ENCODE peak calls at places on chromosomes 13 and 19, in five cellular contexts. H is stomach, F is ovary, S is tibial nerve, K is sigmoid colon. E is an unnamed sample.
A peak's percentile ranks its signal among the peaks of the same experiment; 100 is the strongest.

GRCh38 chr13:30382836-30383525 is 39.3 kb upstream of the UBE2L5 start:
- DNase-seq in H (no peak), F (no peak), S (no peak), K (no peak), E (no peak)

GRCh38 chr13:37791699-37792098 is 77.9 kb downstream of the TRPC4 start:
- DNase-seq in H (no peak), F (no peak), S (no peak), K (no peak), E (no peak)

GRCh38 chr13:112768795-112769411 is 79.1 kb downstream of the ATP11A start:
- DNase-seq in H (peak; percentile 64), F (no peak), S (no peak), K (no peak), E (no peak)

GRCh38 chr13:50124536-50125305 is 109.5 kb downstream of the KCNRG start:
- DNase-seq in H (peak; percentile 97), F (peak; percentile 98), S (peak; percentile 94), K (peak; percentile 100), E (peak; percentile 37)

GRCh38 chr19:54893406-54893805 is 12.5 kb upstream of the NCR1 start:
- DNase-seq in H (no peak), F (no peak), S (no peak), K (no peak), E (no peak)

GRCh38 chr19:6725513-6726231 is 5.2 kb upstream of the C3 start:
- DNase-seq in H (no peak), F (no peak), S (no peak), K (no peak), E (no peak)

GRCh38 chr19:33493401-33494275 is 28.0 kb downstream of the PEPD start:
- DNase-seq in H (no peak), F (no peak), S (no peak), K (peak; percentile 56), E (no peak)

GRCh38 chr19:54425382-54425723 is 10.1 kb downstream of the TTYH1 start:
- DNase-seq in H (no peak), F (no peak), S (no peak), K (no peak), E (no peak)

GRCh38 chr19:926595-927043 is 784 bp downstream of the ARID3A start:
- DNase-seq in H (peak; percentile 67), F (peak; percentile 70), S (no peak), K (no peak), E (peak; percentile 57)

GRCh38 chr19:43525836-43526771 is 897 bp downstream of the ETHE1 start:
- DNase-seq in H (peak; percentile 38), F (peak; percentile 42), S (no peak), K (no peak), E (peak; percentile 18)

GRCh38 chr13:51315658-51316057 is 23.8 kb upstream of the SERPINE3 start:
- DNase-seq in H (no peak), F (no peak), S (no peak), K (no peak), E (no peak)

GRCh38 chr13:51313619-51314018 is 25.9 kb upstream of the SERPINE3 start:
- DNase-seq in H (no peak), F (no peak), S (no peak), K (no peak), E (no peak)

GRCh38 chr13:51311957-51312520 is 27.5 kb upstream of the SERPINE3 start:
- DNase-seq in H (no peak), F (no peak), S (no peak), K (no peak), E (no peak)

GRCh38 chr13:51305558-51305957 is 33.9 kb upstream of the SERPINE3 start:
- DNase-seq in H (no peak), F (no peak), S (no peak), K (no peak), E (no peak)

DNA sequence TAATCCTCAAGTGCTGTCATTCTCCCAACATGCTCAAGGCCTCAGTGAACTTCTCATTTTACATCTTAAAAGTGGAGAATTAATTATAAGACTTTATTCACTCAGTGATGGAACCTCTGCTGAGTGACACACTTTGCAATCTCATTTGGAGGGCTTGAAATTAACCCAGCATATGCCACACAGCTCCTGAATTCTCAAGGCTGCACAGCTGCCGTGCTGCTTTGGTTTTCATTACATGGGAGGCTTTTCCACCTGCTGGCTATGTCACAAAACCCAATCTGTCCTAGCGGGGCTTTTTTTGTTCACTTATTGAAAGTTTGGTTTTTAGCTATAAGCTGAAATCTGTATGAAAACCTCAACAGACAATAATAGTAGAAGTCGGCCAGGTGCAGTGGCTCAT is 28.2 kb upstream of the SERPINE3 start:
- DNase-seq in H (no peak), F (no peak), S (no peak), K (no peak), E (no peak)
- TF ChIP-seq EP300 in H (no peak), F (no peak), S (no peak), K (no peak), E (no peak)

DNA sequence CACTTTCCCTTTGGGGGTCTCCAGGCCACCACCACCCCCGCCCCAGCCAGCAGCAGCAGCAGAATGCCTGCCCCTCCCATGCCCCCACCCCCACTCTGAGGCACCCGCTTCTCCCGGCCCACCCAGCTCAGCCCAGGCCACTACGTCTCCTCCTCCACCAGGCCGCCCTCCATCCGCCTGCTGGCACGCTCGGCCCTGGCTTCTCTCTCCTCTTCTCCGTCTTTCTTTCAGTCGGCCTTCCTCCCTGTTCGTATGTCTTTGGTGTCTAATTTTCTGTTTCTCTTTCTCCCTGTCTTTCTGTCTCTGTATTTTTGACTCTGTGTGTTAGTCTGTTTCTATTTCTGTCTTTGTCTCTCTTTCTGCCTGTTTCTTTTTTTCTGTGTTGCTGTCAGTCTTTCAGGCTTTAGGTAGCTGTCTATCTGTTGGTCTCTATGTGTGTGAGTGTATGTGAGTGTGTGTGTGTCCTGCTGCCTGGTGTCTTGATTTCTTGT is at the start of gene LGI4:
- DNase-seq in H (no peak), F (no peak), S (no peak), K (no peak), E (no peak)
- H3K27ac ChIP-seq in H (peak within 1 kb of the TSS; percentile 51), F (peak within 1 kb of the TSS; percentile 78), S (peak within 1 kb of the TSS; percentile 96), K (peak within 1 kb of the TSS; percentile 84), E (no peak within 1 kb of the TSS)

GRCh38 chr13:77406644-77407440 is 79.9 kb upstream of the MYCBP2 start:
- DNase-seq in H (no peak), F (no peak), S (no peak), K (no peak), E (no peak)
- TF ChIP-seq EP300 in H (no peak), F (no peak), S (no peak), K (no peak), E (no peak)

GRCh38 chr19:4375620-4376228 is 24.6 kb downstream of the SH3GL1 start:
- DNase-seq in H (no peak), F (peak; percentile 57), S (no peak), K (peak; percentile 69), E (peak; percentile 95)
- H3K27ac ChIP-seq in H (peak overlapping the region; percentile 88), F (peak overlapping the region; percentile 51), S (peak overlapping the region; percentile 92), K (peak overlapping the region; percentile 83), E (peak overlapping the region; percentile 99)

GRCh38 chr13:52162279-52163101 is 3.1 kb upstream of the NEK3 start:
- DNase-seq in H (no peak), F (no peak), S (no peak), K (no peak), E (peak; percentile 11)
- TF ChIP-seq EP300 in H (no peak), F (no peak), S (no peak), K (no peak), E (no peak)

GRCh38 chr19:35935911-35936737 is at the start of gene LRFN3:
- DNase-seq in H (peak; percentile 81), F (peak; percentile 77), S (peak; percentile 38), K (peak; percentile 87), E (peak; percentile 62)

GRCh38 chr19:35937345-35938281 is 1.4 kb downstream of the LRFN3 start:
- DNase-seq in H (no peak), F (no peak), S (no peak), K (no peak), E (no peak)

GRCh38 chr19:35938282-35939224 is 2.4 kb downstream of the LRFN3 start:
- DNase-seq in H (no peak), F (no peak), S (no peak), K (no peak), E (no peak)

GRCh38 chr19:35939307-35940077 is 3.3 kb downstream of the LRFN3 start:
- DNase-seq in H (no peak), F (no peak), S (no peak), K (no peak), E (no peak)

DNA sequence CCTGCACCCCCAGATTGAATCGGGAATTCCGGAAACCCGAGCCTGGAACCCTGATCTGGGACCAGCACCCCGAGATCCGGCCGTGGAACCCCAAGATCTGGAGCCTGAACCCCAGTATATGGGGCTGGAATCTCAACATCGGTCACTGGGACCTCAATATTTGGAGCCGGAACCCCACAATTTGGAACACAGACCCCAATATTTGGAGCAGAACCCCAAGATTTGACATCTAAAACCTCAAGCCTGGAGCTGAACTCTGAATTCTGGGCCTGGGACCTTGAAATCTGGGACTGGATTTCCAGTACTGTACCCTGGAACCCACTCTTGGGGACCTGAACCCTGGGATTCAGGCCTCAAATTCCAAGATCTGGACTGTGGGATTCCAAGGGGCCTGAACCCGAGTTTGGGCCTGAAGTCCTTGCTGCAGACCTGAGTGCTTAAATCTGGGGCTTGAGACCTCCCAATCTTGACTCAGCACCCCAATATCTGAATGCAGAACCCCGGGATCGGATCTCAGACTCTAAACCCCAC is 629 bp downstream of the LRFN3 start:
- DNase-seq in H (no peak), F (no peak), S (no peak), K (no peak), E (no peak)
- H3K27ac ChIP-seq in H (peak overlapping the region; percentile 84), F (peak overlapping the region; percentile 80), S (peak overlapping the region; percentile 92), K (peak overlapping the region; percentile 87), E (no peak overlapping the region)

GRCh38 chr13:110347535-110348308 is 40.6 kb downstream of the COL4A2 start:
- DNase-seq in H (no peak), F (no peak), S (no peak), K (no peak), E (no peak)
- TF ChIP-seq EP300 in H (peak; percentile 54), F (no peak), S (peak; percentile 61), K (no peak), E (no peak)

E was measured in K562.